ENCODE peak calls at places on chromosomes 13 and 19, in four cellular contexts. One of them, this sample, is unnamed.

GRCh38 chr19:7975037-7975436 is 30.4 kb downstream of the ELAVL1 start:
- DNase-seq in lower lobe of right lung: peak
- DNase-seq in tibial artery: no peak
- DNase-seq in brain microvascular endothelial cell: no peak
- DNase-seq in this sample: peak

GRCh38 chr13:74869846-74870245 is 612.1 kb downstream of the TBC1D4 start:
- DNase-seq in lower lobe of right lung: no peak
- DNase-seq in tibial artery: no peak
- DNase-seq in brain microvascular endothelial cell: peak
- DNase-seq in this sample: no peak

GRCh38 chr19:6811906-6812305 is 39.4 kb downstream of the VAV1 start:
- DNase-seq in lower lobe of right lung: no peak
- DNase-seq in tibial artery: no peak
- DNase-seq in brain microvascular endothelial cell: peak
- DNase-seq in this sample: no peak

GRCh38 chr13:48902421-48902820 is 73.3 kb upstream of the FNDC3A start:
- DNase-seq in lower lobe of right lung: no peak
- DNase-seq in tibial artery: no peak
- DNase-seq in brain microvascular endothelial cell: peak
- DNase-seq in this sample: no peak

GRCh38 chr19:38266981-38267597 is 2.7 kb downstream of the SPINT2 start:
- DNase-seq in lower lobe of right lung: no peak
- DNase-seq in tibial artery: no peak
- DNase-seq in brain microvascular endothelial cell: peak
- DNase-seq in this sample: no peak

GRCh38 chr19:42242512-42243409 is at the start of gene GSK3A:
- DNase-seq in lower lobe of right lung: peak
- DNase-seq in tibial artery: peak
- DNase-seq in brain microvascular endothelial cell: peak
- DNase-seq in this sample: peak

GRCh38 chr13:45120967-45121366 is 657 bp downstream of the GTF2F2 start:
- DNase-seq in lower lobe of right lung: no peak
- DNase-seq in tibial artery: no peak
- DNase-seq in brain microvascular endothelial cell: no peak
- DNase-seq in this sample: no peak

GRCh38 chr19:49689133-49690072 is at the start of gene ADM5:
- DNase-seq in lower lobe of right lung: peak
- DNase-seq in tibial artery: no peak
- DNase-seq in brain microvascular endothelial cell: no peak
- DNase-seq in this sample: peak

GRCh38 chr13:33721719-33722118 is 96.2 kb upstream of the RFC3 start:
- DNase-seq in lower lobe of right lung: no peak
- DNase-seq in tibial artery: no peak
- DNase-seq in brain microvascular endothelial cell: peak
- DNase-seq in this sample: no peak

GRCh38 chr13:46374710-46375109 is 12.3 kb downstream of the RUBCNL start:
- DNase-seq in lower lobe of right lung: no peak
- DNase-seq in tibial artery: no peak
- DNase-seq in brain microvascular endothelial cell: no peak
- DNase-seq in this sample: no peak

GRCh38 chr19:8367327-8368001 is 3.5 kb downstream of the ANGPTL4 start:
- DNase-seq in lower lobe of right lung: peak
- DNase-seq in tibial artery: peak
- DNase-seq in brain microvascular endothelial cell: peak
- DNase-seq in this sample: peak

GRCh38 chr13:48625396-48626076 is 28.2 kb upstream of the CYSLTR2 start:
- DNase-seq in lower lobe of right lung: no peak
- DNase-seq in tibial artery: no peak
- DNase-seq in brain microvascular endothelial cell: no peak
- DNase-seq in this sample: no peak

GRCh38 chr13:68050746-68051145 is 820.6 kb upstream of the PCDH9 start:
- DNase-seq in lower lobe of right lung: no peak
- DNase-seq in tibial artery: no peak
- DNase-seq in brain microvascular endothelial cell: no peak
- DNase-seq in this sample: no peak

GRCh38 chr13:113589251-113589960 is 4.9 kb downstream of the TFDP1 start:
- DNase-seq in lower lobe of right lung: peak
- DNase-seq in tibial artery: peak
- DNase-seq in brain microvascular endothelial cell: no peak
- DNase-seq in this sample: peak

GRCh38 chr13:65461590-65461989 is 1768.5 kb downstream of the PCDH9 start:
- DNase-seq in lower lobe of right lung: no peak
- DNase-seq in tibial artery: no peak
- DNase-seq in brain microvascular endothelial cell: peak
- DNase-seq in this sample: no peak

GRCh38 chr19:16377521-16377920 is 52.9 kb downstream of the KLF2 start:
- DNase-seq in lower lobe of right lung: no peak
- DNase-seq in tibial artery: no peak
- DNase-seq in brain microvascular endothelial cell: no peak
- DNase-seq in this sample: no peak

GRCh38 chr19:36215276-36216171 is 618 bp downstream of the ZNF146 start:
- DNase-seq in lower lobe of right lung: no peak
- DNase-seq in tibial artery: no peak
- DNase-seq in brain microvascular endothelial cell: peak
- DNase-seq in this sample: no peak

GRCh38 chr19:31270897-31271568 is 78.2 kb downstream of the TSHZ3 start:
- DNase-seq in lower lobe of right lung: no peak
- DNase-seq in tibial artery: peak
- DNase-seq in brain microvascular endothelial cell: peak
- DNase-seq in this sample: no peak

GRCh38 chr13:84645196-84646071 is 763.2 kb upstream of the SLITRK1 start:
- DNase-seq in lower lobe of right lung: no peak
- DNase-seq in tibial artery: no peak
- DNase-seq in brain microvascular endothelial cell: no peak
- DNase-seq in this sample: no peak

GRCh38 chr19:17988161-17988560 is 19.8 kb upstream of the ARRDC2 start:
- DNase-seq in lower lobe of right lung: no peak
- DNase-seq in tibial artery: no peak
- DNase-seq in brain microvascular endothelial cell: no peak
- DNase-seq in this sample: no peak

GRCh38 chr13:20482275-20482761 is 43.3 kb downstream of the CRYL1 start:
- DNase-seq in lower lobe of right lung: no peak
- DNase-seq in tibial artery: no peak
- DNase-seq in brain microvascular endothelial cell: no peak
- DNase-seq in this sample: no peak

GRCh38 chr13:101289764-101290163 is 126.5 kb downstream of the NALCN start:
- DNase-seq in lower lobe of right lung: no peak
- DNase-seq in tibial artery: no peak
- DNase-seq in brain microvascular endothelial cell: peak
- DNase-seq in this sample: no peak

GRCh38 chr13:100662470-100663211 is 12.0 kb downstream of the TMTC4 start:
- DNase-seq in lower lobe of right lung: no peak
- DNase-seq in tibial artery: no peak
- DNase-seq in brain microvascular endothelial cell: no peak
- DNase-seq in this sample: no peak

GRCh38 chr19:17246681-17247425 is 1.1 kb upstream of the NR2F6 start:
- DNase-seq in lower lobe of right lung: peak
- DNase-seq in tibial artery: no peak
- DNase-seq in brain microvascular endothelial cell: no peak
- DNase-seq in this sample: peak

GRCh38 chr13:43544011-43544410 is 242.8 kb downstream of the ENOX1 start:
- DNase-seq in lower lobe of right lung: no peak
- DNase-seq in tibial artery: no peak
- DNase-seq in brain microvascular endothelial cell: peak
- DNase-seq in this sample: no peak

GRCh38 chr13:67416047-67416925 is 186.2 kb upstream of the PCDH9 start:
- DNase-seq in lower lobe of right lung: peak
- DNase-seq in tibial artery: no peak
- DNase-seq in brain microvascular endothelial cell: peak
- DNase-seq in this sample: no peak

GRCh38 chr13:100491164-100491847 is 97.3 kb downstream of the GGACT start:
- DNase-seq in lower lobe of right lung: no peak
- DNase-seq in tibial artery: peak
- DNase-seq in brain microvascular endothelial cell: peak
- DNase-seq in this sample: peak

GRCh38 chr13:98309569-98310335 is 132.7 kb upstream of the RNF113B start:
- DNase-seq in lower lobe of right lung: no peak
- DNase-seq in tibial artery: no peak
- DNase-seq in brain microvascular endothelial cell: no peak
- DNase-seq in this sample: no peak

GRCh38 chr13:95833713-95834112 is 156.8 kb downstream of the DNAJC3 start:
- DNase-seq in lower lobe of right lung: no peak
- DNase-seq in tibial artery: no peak
- DNase-seq in brain microvascular endothelial cell: no peak
- DNase-seq in this sample: no peak

GRCh38 chr19:17162580-17162979 is 52.6 kb upstream of the USE1 start:
- DNase-seq in lower lobe of right lung: no peak
- DNase-seq in tibial artery: no peak
- DNase-seq in brain microvascular endothelial cell: no peak
- DNase-seq in this sample: no peak

GRCh38 chr19:1213391-1214286 is 8.1 kb downstream of the STK11 start:
- DNase-seq in lower lobe of right lung: peak
- DNase-seq in tibial artery: peak
- DNase-seq in brain microvascular endothelial cell: peak
- DNase-seq in this sample: peak

GRCh38 chr19:43768273-43769050 is 12.3 kb downstream of the KCNN4 start:
- DNase-seq in lower lobe of right lung: peak
- DNase-seq in tibial artery: peak
- DNase-seq in brain microvascular endothelial cell: no peak
- DNase-seq in this sample: peak
- TF ChIP-seq CTCF in lower lobe of right lung: no peak
- TF ChIP-seq CTCF in tibial artery: no peak
- TF ChIP-seq CTCF in brain microvascular endothelial cell: no peak
- TF ChIP-seq CTCF in this sample: no peak

GRCh38 chr19:28534740-28535351 is 678.1 kb downstream of the UQCRFS1 start:
- DNase-seq in lower lobe of right lung: no peak
- DNase-seq in tibial artery: no peak
- DNase-seq in brain microvascular endothelial cell: no peak
- DNase-seq in this sample: no peak
- TF ChIP-seq CTCF in lower lobe of right lung: no peak
- TF ChIP-seq CTCF in tibial artery: no peak
- TF ChIP-seq CTCF in brain microvascular endothelial cell: no peak
- TF ChIP-seq CTCF in this sample: no peak

GRCh38 chr19:56687036-56687435 is 15.5 kb upstream of the ZNF835 start:
- DNase-seq in lower lobe of right lung: no peak
- DNase-seq in tibial artery: no peak
- DNase-seq in brain microvascular endothelial cell: no peak
- DNase-seq in this sample: no peak

GRCh38 chr19:56690668-56691067 is 19.1 kb upstream of the ZNF835 start:
- DNase-seq in lower lobe of right lung: no peak
- DNase-seq in tibial artery: no peak
- DNase-seq in brain microvascular endothelial cell: no peak
- DNase-seq in this sample: no peak

GRCh38 chr19:56692496-56692895 is 20.9 kb upstream of the ZNF835 start:
- DNase-seq in lower lobe of right lung: no peak
- DNase-seq in tibial artery: no peak
- DNase-seq in brain microvascular endothelial cell: no peak
- DNase-seq in this sample: no peak

GRCh38 chr19:56689198-56689597 is 17.6 kb upstream of the ZNF835 start:
- DNase-seq in lower lobe of right lung: no peak
- DNase-seq in tibial artery: no peak
- DNase-seq in brain microvascular endothelial cell: no peak
- DNase-seq in this sample: no peak
- TF ChIP-seq CTCF in lower lobe of right lung: no peak
- TF ChIP-seq CTCF in tibial artery: no peak
- TF ChIP-seq CTCF in brain microvascular endothelial cell: no peak
- TF ChIP-seq CTCF in this sample: no peak

DNA sequence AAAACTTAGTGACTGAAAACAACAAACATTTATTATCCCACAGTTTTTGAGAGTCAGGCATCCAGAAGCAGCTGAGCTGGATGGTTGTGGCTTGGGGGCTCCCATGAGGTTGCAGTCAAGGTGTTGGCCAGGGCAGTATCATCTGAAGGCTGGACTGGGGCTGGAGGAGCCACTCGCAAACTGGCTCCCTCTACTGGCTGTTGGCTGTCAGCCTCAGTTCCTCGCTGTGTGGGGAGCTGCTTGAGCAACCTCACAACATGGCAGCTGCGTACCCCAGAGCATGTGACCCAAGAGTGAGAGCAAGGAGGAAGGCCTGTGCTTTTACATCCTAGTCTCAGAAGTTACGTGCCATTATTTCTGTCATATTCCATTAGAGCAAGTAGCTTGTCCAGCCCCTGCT is 9.7 kb downstream of the YJU2 start:
- DNase-seq in lower lobe of right lung: no peak
- DNase-seq in tibial artery: no peak
- DNase-seq in brain microvascular endothelial cell: no peak
- DNase-seq in this sample: no peak
- TF ChIP-seq CTCF in lower lobe of right lung: no peak
- TF ChIP-seq CTCF in tibial artery: no peak
- TF ChIP-seq CTCF in brain microvascular endothelial cell: peak
- TF ChIP-seq CTCF in this sample: no peak

GRCh38 chr19:58451358-58452101 is at the start of gene ZNF324B:
- DNase-seq in lower lobe of right lung: peak
- DNase-seq in tibial artery: peak
- DNase-seq in brain microvascular endothelial cell: peak
- DNase-seq in this sample: peak
- TF ChIP-seq CTCF in lower lobe of right lung: no peak
- TF ChIP-seq CTCF in tibial artery: no peak
- TF ChIP-seq CTCF in brain microvascular endothelial cell: no peak
- TF ChIP-seq CTCF in this sample: no peak

DNA sequence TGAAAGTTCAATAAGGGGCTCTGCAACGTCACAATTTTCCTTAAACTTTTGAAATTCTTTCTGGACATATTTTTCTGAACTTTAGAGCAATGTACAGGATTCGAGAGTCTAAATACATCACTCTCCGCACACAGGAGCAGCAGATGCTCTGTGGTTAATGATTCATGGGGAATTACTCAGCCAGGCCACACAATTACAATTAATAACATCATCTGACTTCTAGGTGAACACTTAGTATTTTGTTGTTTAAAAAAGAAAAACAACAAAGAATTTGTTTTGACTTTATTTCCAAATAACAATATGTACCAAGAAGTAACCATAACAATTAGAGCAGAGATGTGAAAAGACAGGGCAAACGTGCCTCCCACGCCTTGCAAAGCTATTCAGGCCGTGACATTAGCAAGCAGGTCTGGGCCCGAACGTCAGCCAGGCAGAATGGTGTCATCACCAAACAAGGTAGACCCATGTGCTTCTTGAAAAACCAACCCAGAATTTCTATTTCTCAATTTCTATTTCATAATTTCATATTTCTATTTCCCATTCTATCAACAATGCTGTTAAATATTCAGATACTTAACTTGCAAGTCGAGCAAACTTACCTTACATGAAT is 236.3 kb downstream of the COL4A1 start:
- DNase-seq in lower lobe of right lung: no peak
- DNase-seq in tibial artery: no peak
- DNase-seq in brain microvascular endothelial cell: peak
- DNase-seq in this sample: no peak
- TF ChIP-seq CTCF in lower lobe of right lung: no peak
- TF ChIP-seq CTCF in tibial artery: no peak
- TF ChIP-seq CTCF in brain microvascular endothelial cell: no peak
- TF ChIP-seq CTCF in this sample: no peak